ENCODE peak calls at places on chromosomes 7 and 10, in eight cellular contexts. One of them, this sample, is unnamed.

GRCh38 chr10:81179805-81180452 is 642.2 kb downstream of the SH2D4B start:
- DNase-seq in brain microvascular endothelial cell: no peak
- DNase-seq in left ventricle myocardium inferior: no peak
- DNase-seq in A549: no peak
- DNase-seq in AG04449: no peak
- DNase-seq in heart left ventricle: no peak
- DNase-seq in cardiac muscle cell: peak; percentile 28
- DNase-seq in upper lobe of right lung: no peak
- DNase-seq in this sample: peak; percentile 13

GRCh38 chr10:80202934-80203834 is 2.2 kb downstream of the ANXA11 start:
- DNase-seq in upper lobe of right lung: peak; percentile 74
- DNase-seq in brain microvascular endothelial cell: peak; percentile 94
- DNase-seq in left ventricle myocardium inferior: peak; percentile 81
- DNase-seq in cardiac muscle cell: peak; percentile 73
- DNase-seq in A549: no peak
- DNase-seq in heart left ventricle: peak; percentile 86
- DNase-seq in AG04449: peak; percentile 78
- DNase-seq in this sample: peak; percentile 55

GRCh38 chr7:44158873-44159631 is 17.9 kb upstream of the MYL7 start:
- DNase-seq in upper lobe of right lung: no peak
- DNase-seq in brain microvascular endothelial cell: no peak
- DNase-seq in left ventricle myocardium inferior: no peak
- DNase-seq in AG04449: no peak
- DNase-seq in A549: no peak
- DNase-seq in heart left ventricle: no peak
- DNase-seq in cardiac muscle cell: no peak
- DNase-seq in this sample: no peak

GRCh38 chr7:3399858-3400257 is 98.8 kb downstream of the SDK1 start:
- DNase-seq in heart left ventricle: no peak
- DNase-seq in brain microvascular endothelial cell: peak; percentile 34
- DNase-seq in cardiac muscle cell: peak; percentile 12
- DNase-seq in A549: peak; percentile 7
- DNase-seq in AG04449: no peak
- DNase-seq in upper lobe of right lung: no peak
- DNase-seq in left ventricle myocardium inferior: no peak
- DNase-seq in this sample: peak; percentile 1

GRCh38 chr10:127907411-127908105 is 655 bp downstream of the PTPRE start:
- DNase-seq in upper lobe of right lung: peak; percentile 78
- DNase-seq in heart left ventricle: peak; percentile 62
- DNase-seq in AG04449: no peak
- DNase-seq in brain microvascular endothelial cell: no peak
- DNase-seq in cardiac muscle cell: peak; percentile 12
- DNase-seq in A549: no peak
- DNase-seq in left ventricle myocardium inferior: peak; percentile 55
- DNase-seq in this sample: no peak

GRCh38 chr7:91344248-91344647 is 80.0 kb downstream of the FZD1 start:
- DNase-seq in upper lobe of right lung: no peak
- DNase-seq in brain microvascular endothelial cell: no peak
- DNase-seq in heart left ventricle: no peak
- DNase-seq in AG04449: no peak
- DNase-seq in cardiac muscle cell: no peak
- DNase-seq in left ventricle myocardium inferior: no peak
- DNase-seq in A549: no peak
- DNase-seq in this sample: no peak

GRCh38 chr10:126921974-126922525 is 16.8 kb downstream of the DOCK1 start:
- DNase-seq in heart left ventricle: no peak
- DNase-seq in brain microvascular endothelial cell: peak; percentile 88
- DNase-seq in upper lobe of right lung: no peak
- DNase-seq in cardiac muscle cell: no peak
- DNase-seq in A549: no peak
- DNase-seq in left ventricle myocardium inferior: no peak
- DNase-seq in AG04449: peak; percentile 76
- DNase-seq in this sample: no peak

GRCh38 chr7:144137501-144137900 is 14.5 kb downstream of the OR2A14 start:
- DNase-seq in left ventricle myocardium inferior: no peak
- DNase-seq in brain microvascular endothelial cell: no peak
- DNase-seq in A549: no peak
- DNase-seq in upper lobe of right lung: no peak
- DNase-seq in heart left ventricle: no peak
- DNase-seq in AG04449: no peak
- DNase-seq in cardiac muscle cell: no peak
- DNase-seq in this sample: no peak

GRCh38 chr7:75732764-75733630 is 5.7 kb downstream of the HIP1 start:
- DNase-seq in brain microvascular endothelial cell: peak; percentile 84
- DNase-seq in AG04449: no peak
- DNase-seq in upper lobe of right lung: no peak
- DNase-seq in left ventricle myocardium inferior: no peak
- DNase-seq in cardiac muscle cell: no peak
- DNase-seq in heart left ventricle: no peak
- DNase-seq in A549: peak; percentile 65
- DNase-seq in this sample: no peak

GRCh38 chr10:110356628-110357245 is 52.0 kb upstream of the SMNDC1 start:
- DNase-seq in left ventricle myocardium inferior: no peak
- DNase-seq in cardiac muscle cell: no peak
- DNase-seq in A549: no peak
- DNase-seq in heart left ventricle: peak; percentile 55
- DNase-seq in upper lobe of right lung: no peak
- DNase-seq in AG04449: no peak
- DNase-seq in brain microvascular endothelial cell: peak; percentile 76
- DNase-seq in this sample: peak; percentile 99
- H3K4me3 ChIP-seq in left ventricle myocardium inferior: peak overlapping the region; percentile 22
- H3K4me3 ChIP-seq in cardiac muscle cell: no peak overlapping the region
- H3K4me3 ChIP-seq in A549: no peak overlapping the region
- H3K4me3 ChIP-seq in heart left ventricle: no peak overlapping the region
- H3K4me3 ChIP-seq in upper lobe of right lung: no peak overlapping the region
- H3K4me3 ChIP-seq in AG04449: no peak overlapping the region
- H3K4me3 ChIP-seq in brain microvascular endothelial cell: no peak overlapping the region
- H3K4me3 ChIP-seq in this sample: peak overlapping the region; percentile 36

GRCh38 chr10:22301193-22301592 is 15.0 kb upstream of the COMMD3 start:
- DNase-seq in upper lobe of right lung: no peak
- DNase-seq in A549: no peak
- DNase-seq in cardiac muscle cell: no peak
- DNase-seq in AG04449: no peak
- DNase-seq in brain microvascular endothelial cell: no peak
- DNase-seq in left ventricle myocardium inferior: no peak
- DNase-seq in heart left ventricle: no peak
- DNase-seq in this sample: no peak
- TF ChIP-seq CTCF in upper lobe of right lung: no peak
- TF ChIP-seq CTCF in A549: no peak
- TF ChIP-seq CTCF in cardiac muscle cell: no peak
- TF ChIP-seq CTCF in AG04449: no peak
- TF ChIP-seq CTCF in brain microvascular endothelial cell: peak; percentile 30
- TF ChIP-seq CTCF in left ventricle myocardium inferior: no peak
- TF ChIP-seq CTCF in heart left ventricle: no peak
- TF ChIP-seq CTCF in this sample: peak; percentile 15

GRCh38 chr7:45888993-45889366 is 692 bp downstream of the IGFBP1 start:
- DNase-seq in A549: peak; percentile 43
- DNase-seq in AG04449: no peak
- DNase-seq in upper lobe of right lung: no peak
- DNase-seq in heart left ventricle: no peak
- DNase-seq in left ventricle myocardium inferior: no peak
- DNase-seq in cardiac muscle cell: no peak
- DNase-seq in brain microvascular endothelial cell: no peak
- DNase-seq in this sample: no peak

GRCh38 chr7:45889367-45890067 is 1.2 kb downstream of the IGFBP1 start:
- DNase-seq in left ventricle myocardium inferior: no peak
- DNase-seq in upper lobe of right lung: no peak
- DNase-seq in A549: no peak
- DNase-seq in cardiac muscle cell: no peak
- DNase-seq in brain microvascular endothelial cell: no peak
- DNase-seq in heart left ventricle: no peak
- DNase-seq in AG04449: no peak
- DNase-seq in this sample: no peak

GRCh38 chr7:45890125-45890901 is 2.0 kb downstream of the IGFBP1 start:
- DNase-seq in upper lobe of right lung: no peak
- DNase-seq in brain microvascular endothelial cell: no peak
- DNase-seq in cardiac muscle cell: no peak
- DNase-seq in AG04449: no peak
- DNase-seq in A549: no peak
- DNase-seq in heart left ventricle: no peak
- DNase-seq in left ventricle myocardium inferior: no peak
- DNase-seq in this sample: no peak

GRCh38 chr7:45886931-45887667 is 1.2 kb upstream of the IGFBP1 start:
- DNase-seq in upper lobe of right lung: no peak
- DNase-seq in left ventricle myocardium inferior: no peak
- DNase-seq in A549: no peak
- DNase-seq in heart left ventricle: no peak
- DNase-seq in brain microvascular endothelial cell: no peak
- DNase-seq in cardiac muscle cell: no peak
- DNase-seq in AG04449: no peak
- DNase-seq in this sample: no peak

GRCh38 chr7:45888185-45888992 is at the start of gene IGFBP1:
- DNase-seq in A549: no peak
- DNase-seq in cardiac muscle cell: peak; percentile 56
- DNase-seq in upper lobe of right lung: no peak
- DNase-seq in heart left ventricle: no peak
- DNase-seq in left ventricle myocardium inferior: no peak
- DNase-seq in AG04449: no peak
- DNase-seq in brain microvascular endothelial cell: no peak
- DNase-seq in this sample: no peak
- H3K4me3 ChIP-seq in A549: peak within 1 kb of the TSS; percentile 74
- H3K4me3 ChIP-seq in cardiac muscle cell: peak within 1 kb of the TSS; percentile 28
- H3K4me3 ChIP-seq in upper lobe of right lung: no peak within 1 kb of the TSS
- H3K4me3 ChIP-seq in heart left ventricle: peak within 1 kb of the TSS; percentile 23
- H3K4me3 ChIP-seq in left ventricle myocardium inferior: peak within 1 kb of the TSS; percentile 56
- H3K4me3 ChIP-seq in AG04449: peak within 1 kb of the TSS; percentile 54
- H3K4me3 ChIP-seq in brain microvascular endothelial cell: peak within 1 kb of the TSS; percentile 55
- H3K4me3 ChIP-seq in this sample: no peak within 1 kb of the TSS

DNA sequence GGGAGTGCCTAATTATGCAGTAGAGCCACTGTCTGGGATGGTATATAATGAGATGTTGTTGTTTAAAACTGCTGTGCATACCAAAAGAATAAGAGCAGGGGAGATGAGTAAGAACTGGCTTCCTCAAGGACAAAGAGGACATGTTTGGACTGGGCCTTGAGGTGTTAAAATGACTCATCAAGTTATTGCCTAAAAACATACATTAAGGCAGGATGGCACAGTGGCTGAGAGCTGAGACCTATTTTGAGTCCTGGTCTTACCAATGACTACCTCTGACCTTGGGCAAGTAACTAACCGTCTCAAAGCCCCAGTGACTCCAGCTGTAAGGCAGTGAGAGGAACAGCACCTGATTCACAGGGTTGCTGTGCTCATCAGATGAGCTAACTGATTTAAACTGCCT is 71.1 kb downstream of the CFAP58 start:
- DNase-seq in left ventricle myocardium inferior: no peak
- DNase-seq in cardiac muscle cell: no peak
- DNase-seq in upper lobe of right lung: no peak
- DNase-seq in A549: no peak
- DNase-seq in brain microvascular endothelial cell: no peak
- DNase-seq in heart left ventricle: no peak
- DNase-seq in AG04449: no peak
- DNase-seq in this sample: peak; percentile 49
- TF ChIP-seq CTCF in left ventricle myocardium inferior: no peak
- TF ChIP-seq CTCF in cardiac muscle cell: no peak
- TF ChIP-seq CTCF in upper lobe of right lung: no peak
- TF ChIP-seq CTCF in A549: no peak
- TF ChIP-seq CTCF in brain microvascular endothelial cell: no peak
- TF ChIP-seq CTCF in heart left ventricle: no peak
- TF ChIP-seq CTCF in AG04449: no peak
- TF ChIP-seq CTCF in this sample: no peak

GRCh38 chr10:33286186-33286934 is 48.1 kb downstream of the NRP1 start:
- DNase-seq in upper lobe of right lung: no peak
- DNase-seq in AG04449: no peak
- DNase-seq in brain microvascular endothelial cell: no peak
- DNase-seq in cardiac muscle cell: no peak
- DNase-seq in heart left ventricle: no peak
- DNase-seq in A549: no peak
- DNase-seq in left ventricle myocardium inferior: no peak
- DNase-seq in this sample: no peak
- H3K4me3 ChIP-seq in upper lobe of right lung: no peak overlapping the region
- H3K4me3 ChIP-seq in AG04449: no peak overlapping the region
- H3K4me3 ChIP-seq in brain microvascular endothelial cell: no peak overlapping the region
- H3K4me3 ChIP-seq in cardiac muscle cell: no peak overlapping the region
- H3K4me3 ChIP-seq in heart left ventricle: no peak overlapping the region
- H3K4me3 ChIP-seq in A549: no peak overlapping the region
- H3K4me3 ChIP-seq in left ventricle myocardium inferior: no peak overlapping the region
- H3K4me3 ChIP-seq in this sample: no peak overlapping the region

GRCh38 chr10:129955591-129956284 is 8.3 kb downstream of the EBF3 start:
- DNase-seq in upper lobe of right lung: no peak
- DNase-seq in left ventricle myocardium inferior: no peak
- DNase-seq in AG04449: no peak
- DNase-seq in A549: peak; percentile 68
- DNase-seq in cardiac muscle cell: peak; percentile 15
- DNase-seq in brain microvascular endothelial cell: no peak
- DNase-seq in heart left ventricle: no peak
- DNase-seq in this sample: no peak
- TF ChIP-seq CTCF in upper lobe of right lung: no peak
- TF ChIP-seq CTCF in left ventricle myocardium inferior: no peak
- TF ChIP-seq CTCF in AG04449: no peak
- TF ChIP-seq CTCF in A549: no peak
- TF ChIP-seq CTCF in cardiac muscle cell: no peak
- TF ChIP-seq CTCF in brain microvascular endothelial cell: no peak
- TF ChIP-seq CTCF in heart left ventricle: no peak
- TF ChIP-seq CTCF in this sample: no peak